ENCODE peak calls at places on chromosomes 3 and 15, in eight cellular contexts. A is esophagus muscularis mucosa, L is stomach, K is heart left ventricle, C is vagina, U is prostate gland, B is esophagus squamous epithelium, O is body of pancreas. N is an unnamed sample.

GRCh38 chr15:77796046-77796729 is 163.5 kb upstream of the LINGO1 start:
- DNase-seq in B (no peak), A (no peak), O (no peak), L (no peak), K (no peak), U (no peak), C (no peak), N (no peak)

GRCh38 chr3:171791695-171792082 is 18.6 kb downstream of the PLD1 start:
- DNase-seq in O (no peak), C (no peak), B (no peak), K (no peak), U (no peak), L (no peak), A (no peak), N (no peak)

GRCh38 chr15:99124641-99125040 is 19.8 kb downstream of the SYNM start:
- DNase-seq in O (no peak), B (no peak), A (no peak), K (no peak), L (no peak), U (no peak), C (no peak), N (no peak)

GRCh38 chr3:194879991-194880939 is 194.6 kb downstream of the FAM43A start:
- DNase-seq in K (peak), O (peak), U (peak), A (peak), C (peak), L (peak), B (no peak), N (peak)

GRCh38 chr15:30882861-30883433 is 20.8 kb upstream of the FAN1 start:
- DNase-seq in L (no peak), C (no peak), A (no peak), K (no peak), U (no peak), B (no peak), O (no peak), N (no peak)

GRCh38 chr3:71896751-71897150 is 111.8 kb upstream of the PROK2 start:
- DNase-seq in A (no peak), O (no peak), B (no peak), U (no peak), K (no peak), C (no peak), L (no peak), N (no peak)

GRCh38 chr15:92809880-92810361 is 90.2 kb upstream of the CHD2 start:
- DNase-seq in C (no peak), K (peak), B (no peak), O (peak), L (no peak), A (no peak), U (peak), N (no peak)

GRCh38 chr15:87477759-87478687 is 778.5 kb downstream of the NTRK3 start:
- DNase-seq in C (no peak), A (no peak), L (no peak), K (peak), B (no peak), O (peak), U (peak), N (peak)

GRCh38 chr15:88243156-88243555 is 13.4 kb downstream of the NTRK3 start:
- DNase-seq in B (no peak), L (no peak), C (no peak), O (no peak), K (no peak), A (no peak), U (no peak), N (no peak)

GRCh38 chr3:122689587-122689986 is 8.9 kb downstream of the PARP14 start:
- DNase-seq in O (no peak), C (no peak), U (no peak), B (no peak), L (no peak), A (no peak), K (no peak), N (no peak)

GRCh38 chr3:76997733-76998132 is 42.2 kb upstream of the ROBO2 start:
- DNase-seq in K (no peak), A (no peak), B (no peak), L (no peak), U (no peak), C (no peak), O (no peak), N (no peak)

GRCh38 chr3:187186801-187187421 is 10.4 kb upstream of the RTP1 start:
- DNase-seq in L (peak), O (peak), B (no peak), K (peak), A (no peak), U (peak), C (no peak), N (peak)

GRCh38 chr3:172958565-172958964 is 182.5 kb downstream of the SPATA16 start:
- DNase-seq in O (no peak), C (no peak), K (no peak), L (no peak), A (no peak), U (no peak), B (no peak), N (no peak)

GRCh38 chr3:101574388-101575156 is 592 bp downstream of the PCNP start:
- DNase-seq in O (peak), L (peak), U (peak), K (peak), B (no peak), C (peak), A (peak), N (peak)

GRCh38 chr15:67542192-67542461 is 376 bp upstream of the MAP2K5 start:
- DNase-seq in C (no peak), K (no peak), L (no peak), B (no peak), A (no peak), O (peak), U (no peak), N (no peak)

GRCh38 chr3:104810896-104811295 is 555.8 kb upstream of the ALCAM start:
- DNase-seq in L (peak), A (no peak), O (peak), B (no peak), C (no peak), K (no peak), U (peak), N (no peak)

GRCh38 chr15:58762731-58763130 is 8.4 kb upstream of the MINDY2 start:
- DNase-seq in B (no peak), O (no peak), C (no peak), L (no peak), K (no peak), U (no peak), A (no peak), N (no peak)

GRCh38 chr15:98547741-98548166 is 100.6 kb upstream of the IGF1R start:
- DNase-seq in A (no peak), O (no peak), U (no peak), K (no peak), B (no peak), L (no peak), C (no peak), N (no peak)

GRCh38 chr3:184017672-184018423 is at the start of gene ABCC5:
- DNase-seq in A (peak), U (peak), B (peak), K (peak), C (peak), O (peak), L (peak), N (peak)

GRCh38 chr3:184018424-184018973 is 815 bp upstream of the ABCC5 start:
- DNase-seq in B (no peak), C (no peak), O (no peak), U (no peak), K (no peak), L (no peak), A (no peak), N (no peak)

GRCh38 chr3:184016820-184017671 is 638 bp downstream of the ABCC5 start:
- DNase-seq in B (no peak), K (peak), U (peak), C (peak), O (peak), A (no peak), L (peak), N (peak)

GRCh38 chr3:184016169-184016570 is 1.5 kb downstream of the ABCC5 start:
- DNase-seq in C (no peak), U (no peak), B (no peak), O (no peak), L (no peak), K (no peak), A (no peak), N (no peak)

GRCh38 chr3:184015381-184016019 is 2.2 kb downstream of the ABCC5 start:
- DNase-seq in A (no peak), L (peak), K (peak), B (no peak), C (no peak), O (peak), U (no peak), N (no peak)
- TF ChIP-seq POLR2A in A (no peak), L (no peak), K (peak), B (no peak), C (no peak), O (no peak), U (no peak), N (no peak)

GRCh38 chr3:13484861-13485590 is 4.9 kb downstream of the HDAC11 start:
- DNase-seq in C (no peak), L (peak), K (peak), U (peak), O (peak), A (no peak), B (no peak), N (peak)
- TF ChIP-seq POLR2A in C (no peak), L (no peak), K (no peak), U (peak), O (peak), A (no peak), B (no peak), N (no peak)

DNA sequence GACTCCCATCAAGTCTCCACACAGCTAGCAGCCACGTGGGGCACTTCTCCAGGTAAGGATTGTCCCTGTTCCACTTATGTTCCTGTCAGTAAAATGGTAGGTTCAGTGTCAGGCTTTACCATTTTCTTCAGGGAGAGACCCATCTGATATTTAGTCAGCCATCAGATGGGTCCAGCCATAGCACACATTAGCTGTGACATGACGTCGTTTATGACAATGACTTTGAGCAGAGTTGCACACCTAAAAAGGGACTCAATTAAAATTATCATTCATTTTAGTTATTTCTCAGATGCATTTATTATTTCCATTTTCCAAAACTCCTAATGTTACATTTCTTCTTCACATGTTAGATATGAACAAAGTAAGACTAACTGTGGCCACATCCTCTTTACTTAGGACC is 68.2 kb upstream of the SNRPN start:
- DNase-seq in K (no peak), O (no peak), U (no peak), L (no peak), C (no peak), B (no peak), A (no peak), N (no peak)
- TF ChIP-seq POLR2A in K (no peak), O (no peak), U (no peak), L (no peak), C (no peak), B (no peak), A (no peak), N (no peak)

GRCh38 chr15:57706405-57707209 is at the start of gene POLR2M:
- DNase-seq in K (peak), B (peak), A (peak), O (peak), L (peak), U (peak), C (peak), N (peak)
- TF ChIP-seq POLR2A in K (peak), B (peak), A (peak), O (peak), L (peak), U (peak), C (peak), N (peak)

GRCh38 chr15:63595688-63596087 is 1.5 kb upstream of the FBXL22 start:
- DNase-seq in B (no peak), U (no peak), C (no peak), A (peak), L (no peak), K (peak), O (no peak), N (no peak)

GRCh38 chr15:63597821-63598220 is 634 bp downstream of the FBXL22 start:
- DNase-seq in C (no peak), A (peak), O (no peak), K (no peak), L (no peak), U (no peak), B (no peak), N (no peak)

GRCh38 chr15:63596666-63597032 is 538 bp upstream of the FBXL22 start:
- DNase-seq in A (peak), U (no peak), L (no peak), O (no peak), B (no peak), K (peak), C (no peak), N (no peak)

GRCh38 chr15:63598467-63599400 is 1.5 kb downstream of the FBXL22 start:
- DNase-seq in O (peak), U (peak), L (peak), K (peak), A (peak), C (no peak), B (no peak), N (no peak)

DNA sequence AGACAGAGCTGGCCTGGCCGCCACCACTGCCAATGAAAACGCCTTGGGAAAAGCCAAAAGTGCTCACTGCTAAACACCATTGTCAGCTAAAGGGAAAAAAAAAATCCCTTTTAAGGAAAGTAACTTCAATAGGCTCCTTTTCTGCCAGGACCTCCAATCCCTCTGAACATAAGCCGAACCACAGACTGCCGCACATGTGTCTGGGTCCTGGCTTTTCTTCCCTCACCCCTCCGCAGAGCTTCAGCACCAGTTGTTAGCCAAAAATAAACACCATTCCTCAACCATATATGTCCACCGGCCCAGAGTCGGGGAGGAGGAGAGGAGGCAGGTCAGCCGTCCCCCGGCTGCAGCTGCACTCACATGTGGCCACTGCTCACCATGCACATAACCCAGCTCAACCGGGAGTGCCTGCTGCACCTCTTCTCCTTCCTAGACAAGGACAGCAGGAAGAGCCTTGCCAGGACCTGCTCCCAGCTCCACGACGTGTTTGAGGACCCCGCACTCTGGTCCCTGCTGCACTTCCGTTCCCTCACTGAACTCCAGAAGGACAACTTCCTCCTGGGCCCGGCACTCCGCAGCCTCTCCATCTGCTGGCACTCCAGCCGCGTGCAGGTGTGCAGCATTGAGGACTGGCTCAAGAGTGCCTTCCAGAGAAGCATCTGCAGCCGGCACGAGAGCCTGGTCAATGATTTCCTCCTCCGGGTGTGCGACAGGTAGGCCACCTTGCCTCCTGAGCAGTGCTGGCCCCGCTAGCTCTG is at the start of gene FBXL22:
- DNase-seq in C (no peak), O (no peak), A (peak), K (peak), B (no peak), L (no peak), U (peak), N (no peak)
- TF ChIP-seq POLR2A in C (no peak), O (no peak), A (no peak), K (no peak), B (no peak), L (no peak), U (no peak), N (no peak)

GRCh38 chr3:58665410-58665809 is 1.2 kb downstream of the FAM3D start:
- DNase-seq in U (no peak), A (no peak), B (no peak), O (no peak), K (no peak), C (no peak), L (no peak), N (no peak)
- TF ChIP-seq POLR2A in U (no peak), A (no peak), B (no peak), O (no peak), K (no peak), C (no peak), L (no peak), N (no peak)